ENCODE peak calls at places on chromosomes 12 and 14, in seven cellular contexts. One of them, this sample, is unnamed.

GRCh38 chr12:113142886-113143329 is 6.6 kb upstream of the CFAP73 start:
- DNase-seq in cardiac fibroblast: no peak
- DNase-seq in fibroblast of mammary gland: no peak
- DNase-seq in DND-41: no peak
- DNase-seq in uterus: no peak
- DNase-seq in left ventricle myocardium inferior: no peak
- DNase-seq in right lobe of liver: no peak
- DNase-seq in this sample: no peak

GRCh38 chr12:131896811-131897270 is 2.4 kb downstream of the ULK1 start:
- DNase-seq in cardiac fibroblast: no peak
- DNase-seq in fibroblast of mammary gland: no peak
- DNase-seq in uterus: no peak
- DNase-seq in left ventricle myocardium inferior: peak
- DNase-seq in right lobe of liver: no peak
- DNase-seq in DND-41: peak
- DNase-seq in this sample: no peak

GRCh38 chr12:113889806-113890581 is 76.1 kb downstream of the RBM19 start:
- DNase-seq in DND-41: no peak
- DNase-seq in fibroblast of mammary gland: no peak
- DNase-seq in cardiac fibroblast: no peak
- DNase-seq in uterus: no peak
- DNase-seq in right lobe of liver: no peak
- DNase-seq in left ventricle myocardium inferior: no peak
- DNase-seq in this sample: no peak

GRCh38 chr14:30214014-30214413 is 286.4 kb upstream of the PRKD1 start:
- DNase-seq in cardiac fibroblast: peak
- DNase-seq in fibroblast of mammary gland: peak
- DNase-seq in right lobe of liver: no peak
- DNase-seq in uterus: no peak
- DNase-seq in left ventricle myocardium inferior: no peak
- DNase-seq in DND-41: no peak
- DNase-seq in this sample: no peak

GRCh38 chr14:67319142-67319541 is 40.5 kb downstream of the ATP6V1D start:
- DNase-seq in DND-41: no peak
- DNase-seq in uterus: no peak
- DNase-seq in right lobe of liver: no peak
- DNase-seq in fibroblast of mammary gland: no peak
- DNase-seq in cardiac fibroblast: no peak
- DNase-seq in left ventricle myocardium inferior: no peak
- DNase-seq in this sample: peak

GRCh38 chr14:104436047-104436531 is 143.5 kb upstream of the C14orf180 start:
- DNase-seq in uterus: no peak
- DNase-seq in DND-41: no peak
- DNase-seq in left ventricle myocardium inferior: peak
- DNase-seq in cardiac fibroblast: peak
- DNase-seq in right lobe of liver: peak
- DNase-seq in fibroblast of mammary gland: peak
- DNase-seq in this sample: no peak

GRCh38 chr12:69068431-69068830 is 135.5 kb upstream of the CPM start:
- DNase-seq in fibroblast of mammary gland: peak
- DNase-seq in uterus: no peak
- DNase-seq in right lobe of liver: no peak
- DNase-seq in left ventricle myocardium inferior: no peak
- DNase-seq in DND-41: no peak
- DNase-seq in cardiac fibroblast: peak
- DNase-seq in this sample: peak

GRCh38 chr14:32908487-32909084 is 30.1 kb upstream of the NPAS3 start:
- DNase-seq in DND-41: no peak
- DNase-seq in uterus: no peak
- DNase-seq in fibroblast of mammary gland: peak
- DNase-seq in left ventricle myocardium inferior: no peak
- DNase-seq in right lobe of liver: no peak
- DNase-seq in cardiac fibroblast: no peak
- DNase-seq in this sample: no peak

GRCh38 chr14:105021656-105022275 is 883 bp upstream of the CDCA4 start:
- DNase-seq in DND-41: peak
- DNase-seq in fibroblast of mammary gland: peak
- DNase-seq in cardiac fibroblast: no peak
- DNase-seq in left ventricle myocardium inferior: no peak
- DNase-seq in right lobe of liver: no peak
- DNase-seq in uterus: peak
- DNase-seq in this sample: no peak

GRCh38 chr14:22973217-22974032 is 8.9 kb downstream of the AJUBA start:
- DNase-seq in DND-41: peak
- DNase-seq in uterus: peak
- DNase-seq in left ventricle myocardium inferior: no peak
- DNase-seq in cardiac fibroblast: peak
- DNase-seq in fibroblast of mammary gland: peak
- DNase-seq in right lobe of liver: no peak
- DNase-seq in this sample: peak

GRCh38 chr12:105319691-105320209 is 10.7 kb upstream of the C12orf75 start:
- DNase-seq in DND-41: peak
- DNase-seq in cardiac fibroblast: no peak
- DNase-seq in fibroblast of mammary gland: no peak
- DNase-seq in left ventricle myocardium inferior: no peak
- DNase-seq in uterus: no peak
- DNase-seq in right lobe of liver: no peak
- DNase-seq in this sample: no peak
- TF ChIP-seq CTCF in DND-41: peak
- TF ChIP-seq CTCF in cardiac fibroblast: no peak
- TF ChIP-seq CTCF in fibroblast of mammary gland: no peak
- TF ChIP-seq CTCF in left ventricle myocardium inferior: no peak
- TF ChIP-seq CTCF in uterus: no peak
- TF ChIP-seq CTCF in right lobe of liver: no peak
- TF ChIP-seq CTCF in this sample: no peak

DNA sequence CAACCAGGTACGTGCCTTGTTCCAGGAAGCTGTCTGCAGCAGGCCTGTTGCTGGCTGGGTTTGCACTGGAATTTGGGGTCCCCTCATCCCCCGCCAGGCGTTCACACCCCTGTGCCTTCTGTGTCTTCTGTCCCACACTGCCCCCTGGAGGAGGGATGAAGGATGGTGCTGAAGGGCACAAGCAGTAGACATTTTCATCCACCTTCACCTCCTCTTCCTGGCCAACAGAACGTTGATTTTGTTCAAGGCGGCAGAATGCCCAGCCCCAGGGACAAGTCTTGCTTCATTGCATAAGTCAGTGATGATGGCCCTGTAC is 122.1 kb downstream of the CALM1 start:
- DNase-seq in cardiac fibroblast: peak
- DNase-seq in right lobe of liver: no peak
- DNase-seq in fibroblast of mammary gland: peak
- DNase-seq in uterus: no peak
- DNase-seq in left ventricle myocardium inferior: no peak
- DNase-seq in DND-41: peak
- DNase-seq in this sample: no peak
- TF ChIP-seq CTCF in cardiac fibroblast: peak
- TF ChIP-seq CTCF in right lobe of liver: peak
- TF ChIP-seq CTCF in fibroblast of mammary gland: peak
- TF ChIP-seq CTCF in uterus: no peak
- TF ChIP-seq CTCF in left ventricle myocardium inferior: peak
- TF ChIP-seq CTCF in DND-41: peak
- TF ChIP-seq CTCF in this sample: peak

DNA sequence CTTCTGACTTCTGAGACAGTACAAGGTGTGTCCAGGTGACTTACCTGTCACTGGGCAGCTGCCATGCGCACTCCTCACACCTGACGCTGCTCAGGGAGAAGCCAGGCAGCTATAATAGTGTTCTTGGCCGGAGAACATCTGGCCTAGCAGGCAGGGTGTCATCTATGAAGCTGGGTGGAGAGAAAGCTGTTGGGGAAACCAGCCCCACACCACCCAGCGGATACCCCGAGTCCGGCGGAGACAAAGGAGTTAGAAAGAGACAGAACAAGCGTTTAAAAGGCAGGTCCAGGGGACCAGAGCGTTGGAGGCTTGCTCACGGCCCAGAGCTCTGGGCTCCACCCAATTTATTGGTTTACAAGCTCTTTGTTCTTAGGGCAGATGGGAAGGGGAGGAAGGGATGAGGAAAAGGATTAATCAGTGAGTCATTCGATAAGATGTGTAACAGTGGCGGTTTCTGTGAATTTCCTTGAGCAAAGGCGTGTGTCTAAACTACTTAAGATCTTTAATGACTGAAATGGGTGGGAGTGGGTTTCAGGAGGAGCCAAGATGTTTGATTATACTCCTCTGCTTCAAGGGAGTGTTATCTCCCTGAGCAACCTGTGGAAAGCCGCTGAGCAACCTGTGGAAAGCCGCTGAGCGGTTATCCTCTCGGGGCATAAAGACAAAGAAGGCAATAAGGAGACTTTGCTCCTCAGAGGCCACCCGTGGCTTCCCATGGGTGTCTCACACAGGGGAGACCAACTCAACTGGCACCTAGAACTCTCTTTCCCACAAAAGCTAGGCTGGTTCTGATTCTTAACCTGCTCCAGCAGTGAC is at the start of gene GALNT8:
- DNase-seq in fibroblast of mammary gland: no peak
- DNase-seq in left ventricle myocardium inferior: no peak
- DNase-seq in right lobe of liver: no peak
- DNase-seq in uterus: no peak
- DNase-seq in DND-41: no peak
- DNase-seq in cardiac fibroblast: no peak
- DNase-seq in this sample: no peak
- TF ChIP-seq CTCF in fibroblast of mammary gland: no peak
- TF ChIP-seq CTCF in left ventricle myocardium inferior: no peak
- TF ChIP-seq CTCF in right lobe of liver: no peak
- TF ChIP-seq CTCF in uterus: no peak
- TF ChIP-seq CTCF in DND-41: no peak
- TF ChIP-seq CTCF in cardiac fibroblast: no peak
- TF ChIP-seq CTCF in this sample: no peak

DNA sequence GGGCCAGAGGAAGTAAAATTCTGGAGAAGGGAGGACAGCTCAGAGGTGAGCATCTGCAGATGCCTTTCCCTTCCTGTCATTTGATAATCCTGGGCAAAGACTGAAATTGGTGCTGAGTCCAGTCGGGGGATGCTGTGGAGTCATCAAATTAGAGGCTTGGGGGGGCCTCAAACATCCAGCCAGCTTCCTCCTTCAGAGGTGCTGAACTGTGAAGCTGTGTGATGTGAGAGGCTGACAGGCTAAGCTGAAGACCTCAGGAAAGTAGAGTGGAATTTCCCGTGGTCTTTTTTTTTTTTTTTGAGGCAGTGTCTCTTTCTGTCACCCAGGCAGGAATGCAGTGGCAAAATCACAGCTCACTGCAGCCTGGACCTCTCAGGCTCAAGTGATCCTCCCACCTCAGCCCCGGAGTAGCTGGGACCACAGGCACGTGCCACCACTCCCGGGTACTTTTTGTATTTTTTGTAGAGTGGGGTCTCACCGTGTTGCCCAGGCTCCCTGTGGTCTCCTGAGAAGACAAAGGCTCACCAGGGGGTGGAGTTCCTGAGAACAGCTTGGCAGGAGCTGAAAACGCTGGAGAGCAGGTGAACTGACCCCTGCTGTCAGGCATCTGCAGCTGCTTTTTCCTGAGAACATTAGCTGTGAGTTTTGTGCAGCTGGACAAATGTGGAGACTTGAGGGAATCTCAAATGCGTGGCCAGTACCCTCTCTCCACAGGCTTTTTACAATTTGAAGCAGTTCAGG is 6.1 kb upstream of the TCL1B start:
- DNase-seq in DND-41: no peak
- DNase-seq in left ventricle myocardium inferior: no peak
- DNase-seq in right lobe of liver: no peak
- DNase-seq in fibroblast of mammary gland: no peak
- DNase-seq in cardiac fibroblast: no peak
- DNase-seq in uterus: no peak
- DNase-seq in this sample: no peak
- TF ChIP-seq CTCF in DND-41: no peak
- TF ChIP-seq CTCF in left ventricle myocardium inferior: no peak
- TF ChIP-seq CTCF in right lobe of liver: peak
- TF ChIP-seq CTCF in fibroblast of mammary gland: no peak
- TF ChIP-seq CTCF in cardiac fibroblast: no peak
- TF ChIP-seq CTCF in uterus: no peak
- TF ChIP-seq CTCF in this sample: no peak

GRCh38 chr14:41137741-41138140 is 468.9 kb upstream of the LRFN5 start:
- DNase-seq in DND-41: no peak
- DNase-seq in left ventricle myocardium inferior: no peak
- DNase-seq in uterus: no peak
- DNase-seq in cardiac fibroblast: no peak
- DNase-seq in fibroblast of mammary gland: no peak
- DNase-seq in right lobe of liver: no peak
- DNase-seq in this sample: no peak
- TF ChIP-seq CTCF in DND-41: no peak
- TF ChIP-seq CTCF in left ventricle myocardium inferior: no peak
- TF ChIP-seq CTCF in uterus: no peak
- TF ChIP-seq CTCF in cardiac fibroblast: no peak
- TF ChIP-seq CTCF in fibroblast of mammary gland: no peak
- TF ChIP-seq CTCF in right lobe of liver: no peak
- TF ChIP-seq CTCF in this sample: no peak